ENCODE peak calls at places on chromosomes 5 and 9, in eight cellular contexts. K, T, O, F, G, A, N and Y are unnamed samples.

GRCh38 chr5:100762163-100762562 is 140.9 kb downstream of the ST8SIA4 start:
- DNase-seq in K (no peak), T (no peak), O (no peak), F (no peak), G (no peak), A (no peak), N (no peak), Y (no peak)

GRCh38 chr9:93962041-93962440 is 6.9 kb upstream of the BARX1 start:
- DNase-seq in K (no peak), T (no peak), O (no peak), F (no peak), G (no peak), A (no peak), N (no peak), Y (no peak)

GRCh38 chr9:34098307-34098706 is 28.2 kb downstream of the DCAF12 start:
- DNase-seq in K (no peak), T (no peak), O (no peak), F (no peak), G (no peak), A (no peak), N (peak; percentile 10), Y (no peak)

GRCh38 chr9:88817628-88818027 is 173.6 kb upstream of the S1PR3 start:
- DNase-seq in K (no peak), T (no peak), O (no peak), F (no peak), G (no peak), A (no peak), N (no peak), Y (no peak)

GRCh38 chr9:95508242-95508967 is 8.4 kb downstream of the PTCH1 start:
- DNase-seq in K (no peak), T (no peak), O (no peak), F (no peak), G (no peak), A (peak; percentile 53), N (no peak), Y (no peak)

GRCh38 chr9:70477146-70477745 is 62.8 kb upstream of the KLF9 start:
- DNase-seq in K (peak; percentile 44), T (no peak), O (no peak), F (peak; percentile 40), G (no peak), A (no peak), N (no peak), Y (no peak)

GRCh38 chr9:134056483-134057310 is 11.1 kb downstream of the BRD3 start:
- DNase-seq in K (no peak), T (no peak), O (no peak), F (peak; percentile 68), G (no peak), A (peak; percentile 62), N (no peak), Y (no peak)

GRCh38 chr9:32551491-32552049 is 557 bp upstream of the SMIM27 start:
- DNase-seq in K (peak; percentile 16), T (no peak), O (peak; percentile 29), F (peak; percentile 70), G (no peak), A (no peak), N (no peak), Y (no peak)

GRCh38 chr5:72767289-72768010 is 49.0 kb upstream of the TNPO1 start:
- DNase-seq in K (peak; percentile 63), T (no peak), O (no peak), F (no peak), G (no peak), A (no peak), N (no peak), Y (no peak)

GRCh38 chr9:98121096-98121495 is 2.1 kb upstream of the TRIM14 start:
- DNase-seq in K (peak; percentile 57), T (no peak), O (no peak), F (no peak), G (no peak), A (no peak), N (no peak), Y (no peak)

GRCh38 chr9:18472915-18473314 is 1.0 kb upstream of the ADAMTSL1 start:
- DNase-seq in K (no peak), T (no peak), O (no peak), F (no peak), G (no peak), A (no peak), N (no peak), Y (no peak)

GRCh38 chr5:96214442-96215197 is 218.4 kb downstream of the PCSK1 start:
- DNase-seq in K (no peak), T (no peak), O (no peak), F (no peak), G (no peak), A (no peak), N (no peak), Y (no peak)

GRCh38 chr5:168047043-168047668 is 244.3 kb upstream of the WWC1 start:
- DNase-seq in K (peak; percentile 66), T (no peak), O (no peak), F (peak; percentile 68), G (no peak), A (no peak), N (peak; percentile 14), Y (peak; percentile 82)

GRCh38 chr5:137122075-137122474 is 377.1 kb downstream of the SPOCK1 start:
- DNase-seq in K (no peak), T (no peak), O (no peak), F (no peak), G (no peak), A (no peak), N (no peak), Y (no peak)

GRCh38 chr9:75088646-75089368 is 493 bp downstream of the OSTF1 start:
- DNase-seq in K (peak; percentile 58), T (no peak), O (no peak), F (peak; percentile 81), G (no peak), A (peak; percentile 83), N (peak; percentile 38), Y (peak; percentile 68)

GRCh38 chr5:142747034-142747433 is 23.1 kb upstream of the ARHGAP26 start:
- DNase-seq in K (no peak), T (no peak), O (no peak), F (no peak), G (no peak), A (no peak), N (no peak), Y (no peak)

GRCh38 chr9:125183561-125183960 is 6.0 kb downstream of the PPP6C start:
- DNase-seq in K (no peak), T (no peak), O (no peak), F (no peak), G (no peak), A (no peak), N (no peak), Y (no peak)

GRCh38 chr9:22383720-22384119 is 62.9 kb upstream of the DMRTA1 start:
- DNase-seq in K (no peak), T (no peak), O (no peak), F (no peak), G (no peak), A (no peak), N (no peak), Y (no peak)

GRCh38 chr5:132767150-132767549 is 9.9 kb downstream of the SEPTIN8 start:
- DNase-seq in K (no peak), T (no peak), O (no peak), F (no peak), G (no peak), A (no peak), N (no peak), Y (no peak)

GRCh38 chr5:139877129-139877597 is 81.6 kb downstream of the PSD2 start:
- DNase-seq in K (peak; percentile 90), T (no peak), O (no peak), F (no peak), G (no peak), A (peak; percentile 48), N (no peak), Y (no peak)

GRCh38 chr5:147508711-147509040 is 1.2 kb downstream of the DPYSL3 start:
- DNase-seq in K (no peak), T (no peak), O (no peak), F (no peak), G (no peak), A (no peak), N (no peak), Y (no peak)

GRCh38 chr5:9350301-9350797 is 195.5 kb downstream of the SEMA5A start:
- DNase-seq in K (peak; percentile 52), T (no peak), O (no peak), F (no peak), G (no peak), A (no peak), N (no peak), Y (no peak)

GRCh38 chr5:96823900-96824351 is 16.2 kb upstream of the ERAP1 start:
- DNase-seq in K (peak; percentile 96), T (no peak), O (no peak), F (no peak), G (peak; percentile 39), A (no peak), N (no peak), Y (no peak)

GRCh38 chr5:129716235-129717030 is 31.5 kb upstream of the MINAR2 start:
- DNase-seq in K (no peak), T (no peak), O (no peak), F (no peak), G (no peak), A (no peak), N (no peak), Y (no peak)

GRCh38 chr9:132443951-132444615 is 34.1 kb downstream of the CFAP77 start:
- DNase-seq in K (no peak), T (no peak), O (no peak), F (no peak), G (no peak), A (no peak), N (no peak), Y (no peak)

GRCh38 chr9:72557549-72557948 is 36.1 kb downstream of the TMC1 start:
- DNase-seq in K (peak; percentile 94), T (peak; percentile 2), O (no peak), F (peak; percentile 78), G (peak; percentile 91), A (no peak), N (no peak), Y (no peak)

GRCh38 chr5:18527017-18527416 is 892.8 kb downstream of the TAF11L14 start:
- DNase-seq in K (no peak), T (no peak), O (no peak), F (no peak), G (no peak), A (no peak), N (no peak), Y (no peak)

GRCh38 chr5:159826351-159827222 is 89.7 kb upstream of the ADRA1B start:
- DNase-seq in K (peak; percentile 96), T (no peak), O (no peak), F (no peak), G (peak; percentile 68), A (peak; percentile 89), N (no peak), Y (no peak)

GRCh38 chr5:91641730-91642350 is 258.7 kb upstream of the ARRDC3 start:
- DNase-seq in K (peak; percentile 87), T (no peak), O (no peak), F (no peak), G (peak; percentile 1), A (no peak), N (peak; percentile 2), Y (peak; percentile 43)

GRCh38 chr9:98315067-98315453 is 59.6 kb upstream of the TBC1D2 start:
- DNase-seq in K (no peak), T (no peak), O (no peak), F (no peak), G (no peak), A (no peak), N (no peak), Y (no peak)

GRCh38 chr5:83844320-83845068 is 123.8 kb upstream of the HAPLN1 start:
- DNase-seq in K (no peak), T (no peak), O (no peak), F (no peak), G (peak; percentile 54), A (no peak), N (peak; percentile 53), Y (no peak)

GRCh38 chr5:142587354-142587965 is 98.4 kb downstream of the FGF1 start:
- DNase-seq in K (peak; percentile 63), T (no peak), O (peak; percentile 3), F (no peak), G (no peak), A (no peak), N (no peak), Y (peak; percentile 51)

GRCh38 chr5:77993141-77993540 is 217.0 kb upstream of the TBCA start:
- DNase-seq in K (no peak), T (no peak), O (no peak), F (no peak), G (no peak), A (no peak), N (no peak), Y (no peak)

GRCh38 chr5:159911349-159911748 is 4.9 kb upstream of the ADRA1B start:
- DNase-seq in K (no peak), T (no peak), O (no peak), F (no peak), G (no peak), A (no peak), N (no peak), Y (no peak)